ENCODE peak calls at places on chromosomes 4 and X, in four cellular contexts. F is iPS DF 6.9; X is stimulated activated CD4-positive, alpha-beta T cell treated with anti-CD3 and anti-CD28 coated beads, Interleukin-1b, Interleukin-23, amount 100 ng/mL, for 24 hours; Q is cerebellar cortex. L is an unnamed sample.
A peak's percentile ranks its signal among the peaks of the same experiment; 100 is the strongest.

GRCh38 chr4:73693816-73694215 is 46.6 kb upstream of the CXCL8 start:
- DNase-seq in F (no peak), Q (no peak), X (no peak), L (no peak)

GRCh38 chrX:2401201-2401589 is 99.6 kb downstream of the DHRSX start:
- DNase-seq in F (no peak), X (no peak), Q (no peak), L (no peak)

GRCh38 chr4:76572224-76572623 is 137.2 kb downstream of the SHROOM3 start:
- DNase-seq in F (no peak), X (no peak), Q (no peak), L (no peak)

GRCh38 chr4:13527192-13527982 is 16.9 kb downstream of the NKX3-2 start:
- DNase-seq in F (no peak), Q (no peak), X (no peak), L (no peak)

GRCh38 chr4:24651266-24651665 is 66.9 kb upstream of the DHX15 start:
- DNase-seq in X (no peak), F (no peak), Q (no peak), L (no peak)

GRCh38 chrX:145856181-145856580 is 38.6 kb downstream of the SLITRK2 start:
- DNase-seq in F (no peak), X (no peak), Q (no peak), L (no peak)

GRCh38 chr4:110540606-110541440 is 64.9 kb downstream of the ENPEP start:
- DNase-seq in F (no peak), X (no peak), Q (no peak), L (no peak)

GRCh38 chrX:42385730-42386129 is 392.2 kb downstream of the PPP1R2C start:
- DNase-seq in F (no peak), Q (no peak), X (no peak), L (no peak)

GRCh38 chrX:119516157-119516702 is 48.0 kb downstream of the SLC25A5 start:
- DNase-seq in Q (peak; percentile 60), X (peak; percentile 4), F (no peak), L (peak; percentile 39)